ENCODE peak calls at places on chromosomes 7 and 10, in seven cellular contexts. R is tibial artery; K is GM12865; E is CD8-positive, alpha-beta T cell; F is coronary artery; Z is thoracic aorta; G is fibroblast of lung. J is an unnamed sample.

GRCh38 chr7:99331002-99331401 is 5.3 kb downstream of the ARPC1A start:
- DNase-seq in R (no peak), K (no peak), E (no peak), F (no peak), Z (no peak), G (no peak), J (no peak)

GRCh38 chr7:45710271-45711160 is 136.3 kb downstream of the ADCY1 start:
- DNase-seq in R (peak), K (no peak), E (no peak), F (peak), Z (no peak), G (no peak), J (no peak)

GRCh38 chr7:121499526-121500123 is 103.5 kb upstream of the FAM3C start:
- DNase-seq in R (no peak), K (no peak), E (no peak), F (no peak), Z (no peak), G (no peak), J (no peak)

GRCh38 chr7:96658011-96658391 is 51.6 kb downstream of the SEM1 start:
- DNase-seq in R (no peak), K (no peak), E (no peak), F (no peak), Z (no peak), G (no peak), J (no peak)

GRCh38 chr10:82150123-82150900 is 275.3 kb downstream of the NRG3 start:
- DNase-seq in R (no peak), K (peak), E (no peak), F (no peak), Z (no peak), G (no peak), J (no peak)

GRCh38 chr7:91142743-91143142 is 121.5 kb upstream of the FZD1 start:
- DNase-seq in R (no peak), K (no peak), E (no peak), F (no peak), Z (no peak), G (no peak), J (no peak)

GRCh38 chr7:28937103-28937502 is 21.0 kb downstream of the TRIL start:
- DNase-seq in R (no peak), K (no peak), E (no peak), F (no peak), Z (no peak), G (no peak), J (no peak)

GRCh38 chr10:51422311-51423120 is 276.9 kb downstream of the CSTF2T start:
- DNase-seq in R (peak), K (peak), E (no peak), F (no peak), Z (no peak), G (peak), J (peak)

GRCh38 chr7:112420236-112420945 is 29.9 kb upstream of the IFRD1 start:
- DNase-seq in R (no peak), K (no peak), E (no peak), F (no peak), Z (no peak), G (no peak), J (peak)

GRCh38 chr10:88152720-88153119 is 289.3 kb downstream of the PTEN start:
- DNase-seq in R (no peak), K (peak), E (peak), F (no peak), Z (peak), G (peak), J (peak)

GRCh38 chr10:132309879-132310591 is 2.3 kb upstream of the STK32C start:
- DNase-seq in R (peak), K (no peak), E (no peak), F (peak), Z (no peak), G (no peak), J (no peak)

GRCh38 chr10:128066954-128067382 is 59.3 kb downstream of the MKI67 start:
- DNase-seq in R (peak), K (no peak), E (no peak), F (peak), Z (no peak), G (no peak), J (no peak)

GRCh38 chr10:58746470-58747185 is 234.0 kb downstream of the BICC1 start:
- DNase-seq in R (no peak), K (no peak), E (no peak), F (no peak), Z (no peak), G (no peak), J (no peak)

GRCh38 chr10:64286533-64286932 is 765.3 kb downstream of the REEP3 start:
- DNase-seq in R (no peak), K (no peak), E (no peak), F (no peak), Z (no peak), G (no peak), J (no peak)

GRCh38 chr7:34069676-34070075 is 164.3 kb downstream of the BMPER start:
- DNase-seq in R (no peak), K (no peak), E (no peak), F (no peak), Z (no peak), G (peak), J (no peak)

GRCh38 chr10:22536620-22537019 is 177.8 kb downstream of the PIP4K2A start:
- DNase-seq in R (no peak), K (no peak), E (no peak), F (no peak), Z (no peak), G (no peak), J (no peak)

GRCh38 chr10:58661336-58661735 is 148.7 kb downstream of the BICC1 start:
- DNase-seq in R (no peak), K (no peak), E (no peak), F (no peak), Z (no peak), G (no peak), J (no peak)

GRCh38 chr7:157434231-157434630 is 97.4 kb downstream of the DNAJB6 start:
- DNase-seq in R (peak), K (no peak), E (no peak), F (no peak), Z (no peak), G (no peak), J (no peak)

GRCh38 chr10:50991496-50992355 is 82.6 kb upstream of the PRKG1 start:
- DNase-seq in R (peak), K (no peak), E (no peak), F (peak), Z (no peak), G (peak), J (no peak)

GRCh38 chr10:112919721-112920120 is 30.3 kb upstream of the TCF7L2 start:
- DNase-seq in R (no peak), K (no peak), E (no peak), F (no peak), Z (no peak), G (peak), J (peak)

GRCh38 chr7:153193144-153193595 is 433.6 kb downstream of the ACTR3B start:
- DNase-seq in R (no peak), K (peak), E (no peak), F (no peak), Z (no peak), G (no peak), J (no peak)

GRCh38 chr7:18685961-18686360 is 190.4 kb downstream of the HDAC9 start:
- DNase-seq in R (no peak), K (no peak), E (no peak), F (no peak), Z (no peak), G (peak), J (no peak)

GRCh38 chr10:69413221-69413865 is 3.4 kb downstream of the TACR2 start:
- DNase-seq in R (peak), K (peak), E (peak), F (no peak), Z (no peak), G (peak), J (peak)

GRCh38 chr7:142176901-142177300 is 65.4 kb downstream of the MGAM2 start:
- DNase-seq in R (no peak), K (no peak), E (no peak), F (no peak), Z (no peak), G (no peak), J (no peak)

GRCh38 chr10:90787906-90788491 is 69.8 kb downstream of the HTR7 start:
- DNase-seq in R (no peak), K (peak), E (no peak), F (no peak), Z (no peak), G (peak), J (no peak)

GRCh38 chr10:44426247-44427034 is 41.5 kb upstream of the CXCL12 start:
- DNase-seq in R (no peak), K (no peak), E (no peak), F (no peak), Z (no peak), G (no peak), J (no peak)
- TF ChIP-seq CTCF in R (no peak), K (no peak), E (no peak), F (no peak), Z (no peak), G (no peak), J (no peak)

DNA sequence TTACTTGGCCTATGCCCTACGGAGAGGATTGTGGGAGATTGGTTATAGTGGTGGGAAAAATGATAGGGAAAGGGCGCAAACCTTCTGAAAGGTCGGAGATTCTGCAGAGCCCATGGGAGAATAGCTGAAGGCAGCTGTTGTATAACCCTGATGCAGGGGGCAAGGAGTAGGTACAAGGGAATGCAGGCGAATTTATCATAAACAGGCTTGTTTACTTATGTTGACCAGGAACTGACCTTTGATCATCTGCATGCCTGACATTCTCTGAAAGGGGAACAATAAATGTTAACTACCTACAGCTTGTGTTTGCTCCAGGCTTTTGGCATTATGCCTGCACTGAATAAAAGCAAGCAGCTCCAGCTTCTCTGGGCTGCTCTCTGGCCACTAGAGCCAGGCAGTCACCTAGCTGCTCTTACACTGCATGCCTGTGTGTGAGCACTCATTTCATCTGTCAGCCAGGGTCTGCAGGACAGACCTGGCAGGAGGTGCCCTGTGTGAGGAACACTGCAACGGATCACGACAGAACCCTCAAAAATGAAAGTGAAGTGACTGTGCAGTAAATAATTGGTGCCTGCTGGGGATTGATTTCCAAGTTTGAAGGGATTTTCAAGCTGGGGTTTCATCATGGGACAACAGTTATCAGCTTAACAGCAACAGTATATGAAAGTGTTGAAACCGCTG is 31.1 kb upstream of the ABCA13 start:
- DNase-seq in R (no peak), K (no peak), E (no peak), F (no peak), Z (no peak), G (no peak), J (peak)
- H3K4me3 ChIP-seq in R (no peak), K (no peak), E (no peak), F (peak), Z (peak), G (no peak), J (no peak)

DNA sequence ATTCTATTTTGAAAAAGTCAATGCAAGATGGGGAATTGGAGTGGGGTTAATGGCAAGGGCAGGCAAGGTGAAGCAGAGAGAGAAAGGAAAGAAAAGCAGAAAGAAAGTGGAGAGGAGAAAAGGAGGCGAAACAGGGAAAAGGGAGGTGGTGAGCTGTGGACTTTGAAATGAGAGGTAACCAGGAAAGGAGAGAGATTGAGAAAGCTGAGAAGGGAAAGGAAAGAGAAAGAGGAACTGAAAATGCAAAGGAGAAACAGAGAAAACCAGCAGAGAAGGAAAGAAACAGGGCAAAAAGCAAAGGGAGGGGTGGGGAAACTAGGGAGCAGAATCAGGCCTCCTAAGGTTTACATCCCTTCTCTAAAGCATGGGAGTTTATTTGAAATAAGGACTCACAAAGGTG is 72.5 kb upstream of the TPK1 start:
- DNase-seq in R (no peak), K (no peak), E (no peak), F (no peak), Z (no peak), G (no peak), J (no peak)
- TF ChIP-seq CTCF in R (no peak), K (no peak), E (no peak), F (no peak), Z (no peak), G (no peak), J (no peak)

GRCh38 chr7:19709249-19709578 is 377 bp upstream of the POLR1F start:
- DNase-seq in R (no peak), K (no peak), E (no peak), F (no peak), Z (no peak), G (no peak), J (no peak)

GRCh38 chr7:19715499-19715898 is 6.7 kb upstream of the POLR1F start:
- DNase-seq in R (no peak), K (no peak), E (no peak), F (no peak), Z (no peak), G (no peak), J (no peak)

GRCh38 chr7:19708397-19709248 is at the start of gene POLR1F:
- DNase-seq in R (peak), K (peak), E (peak), F (peak), Z (peak), G (peak), J (peak)

DNA sequence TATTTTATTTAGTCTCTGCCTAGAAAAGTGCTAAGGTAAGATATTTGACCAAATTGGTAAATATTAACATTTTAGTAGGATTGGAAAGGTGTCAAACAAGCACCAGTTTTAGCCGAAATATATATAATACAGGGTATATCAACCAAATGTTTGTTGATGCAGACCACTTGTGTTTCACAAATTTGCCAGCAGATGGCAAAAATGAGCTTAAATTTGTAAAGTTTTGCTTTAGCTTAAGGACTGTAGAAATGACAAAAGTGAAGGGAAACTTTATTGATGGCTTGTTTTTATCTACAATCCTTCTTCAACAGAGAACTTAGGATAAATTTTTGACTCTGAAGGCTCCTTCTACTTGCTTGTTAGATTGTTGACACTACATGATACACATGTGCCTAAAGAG is 4.8 kb upstream of the POLR1F start:
- DNase-seq in R (no peak), K (peak), E (peak), F (no peak), Z (no peak), G (peak), J (no peak)
- H3K4me3 ChIP-seq in R (no peak), K (no peak), E (no peak), F (no peak), Z (no peak), G (no peak), J (no peak)

DNA sequence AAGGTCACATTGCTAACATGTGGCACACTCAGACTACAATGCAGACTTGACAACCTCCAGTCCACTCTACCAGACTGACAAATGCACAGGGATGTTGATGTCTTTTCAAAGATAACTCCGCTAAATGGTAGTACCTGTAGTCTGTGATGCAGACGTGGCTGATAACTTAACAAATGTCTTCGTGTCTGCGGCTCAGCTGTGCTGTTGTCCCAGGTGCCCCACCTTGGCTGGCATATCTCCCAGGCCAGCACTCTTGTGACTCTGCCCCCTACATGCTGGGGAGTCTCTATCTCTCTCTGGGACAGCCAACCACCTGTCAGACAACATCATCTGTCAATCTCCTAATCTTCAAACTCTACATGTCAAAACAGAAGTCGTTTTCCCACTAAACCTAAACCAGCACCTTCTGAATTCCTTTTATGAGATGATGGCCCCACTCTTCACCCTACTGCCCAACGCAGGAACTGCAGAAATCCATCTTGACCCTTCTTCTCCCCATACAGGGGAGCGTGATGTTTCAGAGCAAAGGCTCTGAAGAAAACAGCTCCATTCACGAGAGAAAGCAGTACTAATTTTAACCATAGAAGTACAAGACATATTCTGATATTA is 156.4 kb downstream of the USP6NL start:
- DNase-seq in R (no peak), K (no peak), E (no peak), F (no peak), Z (no peak), G (no peak), J (no peak)
- TF ChIP-seq CTCF in R (no peak), K (peak), E (no peak), F (no peak), Z (no peak), G (no peak), J (peak)

GRCh38 chr10:70674560-70675495 is 2.5 kb downstream of the ADAMTS14 start:
- DNase-seq in R (no peak), K (no peak), E (no peak), F (no peak), Z (no peak), G (no peak), J (no peak)
- H3K4me3 ChIP-seq in R (no peak), K (no peak), E (no peak), F (no peak), Z (no peak), G (no peak), J (no peak)

DNA sequence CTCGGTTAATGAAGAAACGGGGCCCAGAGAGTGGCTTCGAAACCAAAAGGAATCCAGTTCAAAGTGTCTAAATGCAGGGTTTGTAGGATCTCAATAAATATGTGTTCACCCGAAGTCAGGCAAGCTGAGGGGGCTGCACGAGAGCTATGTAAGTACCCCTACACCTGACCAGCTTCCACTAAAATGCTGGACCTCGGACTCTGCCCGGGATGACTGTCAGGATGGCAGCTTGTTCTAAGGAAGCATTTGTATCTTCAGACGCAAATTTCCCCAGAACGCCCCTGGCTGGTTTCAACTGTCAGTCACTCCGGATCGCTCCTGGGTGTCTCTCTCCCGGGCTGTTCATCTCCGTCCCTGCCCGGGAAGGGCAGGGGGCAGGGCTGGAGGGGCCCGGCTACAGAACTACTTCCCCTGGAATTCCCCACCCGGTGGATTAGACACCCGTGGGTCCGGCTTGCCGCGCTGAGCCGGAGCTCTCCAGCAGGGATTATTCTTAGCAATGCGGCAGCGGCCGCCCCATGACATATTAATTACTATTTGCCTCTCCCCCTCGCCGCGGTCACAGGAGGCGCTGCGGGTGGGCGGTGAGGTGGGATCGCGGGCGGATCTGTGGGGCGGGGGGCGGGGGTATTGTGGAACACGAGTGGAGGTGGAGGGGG is 275.8 kb upstream of the NEBL start:
- DNase-seq in R (no peak), K (no peak), E (no peak), F (no peak), Z (no peak), G (no peak), J (no peak)
- TF ChIP-seq CTCF in R (no peak), K (no peak), E (no peak), F (no peak), Z (no peak), G (no peak), J (no peak)

GRCh38 chr7:7761340-7761973 is 43.0 kb upstream of the RPA3 start:
- DNase-seq in R (no peak), K (peak), E (no peak), F (no peak), Z (no peak), G (peak), J (peak)

GRCh38 chr7:7766671-7767070 is 48.3 kb upstream of the RPA3 start:
- DNase-seq in R (no peak), K (no peak), E (no peak), F (no peak), Z (no peak), G (peak), J (no peak)

GRCh38 chr7:7765422-7765821 is 47.0 kb upstream of the RPA3 start:
- DNase-seq in R (no peak), K (peak), E (no peak), F (no peak), Z (no peak), G (no peak), J (no peak)

GRCh38 chr7:7764515-7765138 is 46.2 kb upstream of the RPA3 start:
- DNase-seq in R (no peak), K (peak), E (no peak), F (no peak), Z (no peak), G (no peak), J (no peak)

DNA sequence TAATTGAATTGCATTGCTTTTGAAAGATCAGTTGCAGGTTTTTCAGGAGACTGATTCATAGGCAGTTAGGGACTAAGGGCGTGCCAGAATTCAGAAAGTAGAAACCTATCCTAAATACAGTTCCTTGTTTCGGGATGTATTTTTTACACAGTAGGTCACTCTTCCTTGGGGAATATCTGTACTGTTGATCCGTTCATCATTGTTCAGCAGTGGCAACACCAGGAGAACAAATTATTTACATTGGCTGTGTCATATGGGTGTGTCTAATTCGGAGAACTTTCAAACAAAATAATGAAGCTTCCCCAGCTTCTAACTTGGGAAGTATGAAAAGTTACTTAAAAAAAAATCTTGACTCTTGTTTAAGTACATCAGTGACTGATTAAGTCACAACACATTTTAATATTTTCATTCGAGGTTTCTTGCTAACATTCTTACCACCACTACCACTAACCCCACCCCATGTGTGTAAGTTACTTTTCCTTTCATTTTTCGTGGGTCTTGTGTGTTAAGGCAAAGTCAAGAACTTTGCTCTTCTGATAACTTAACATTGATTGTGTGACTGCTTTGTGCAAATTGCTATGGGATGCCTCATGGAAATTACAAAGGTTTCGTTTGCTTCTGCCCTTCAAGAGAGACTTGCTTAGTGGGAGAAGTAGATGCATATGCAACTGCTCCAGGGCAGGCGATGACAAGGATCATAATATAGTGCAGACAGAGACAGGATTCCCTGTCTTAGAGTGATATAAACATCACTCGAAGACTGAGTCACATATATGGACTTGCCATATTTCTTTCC is 43.8 kb upstream of the RPA3 start:
- DNase-seq in R (no peak), K (peak), E (no peak), F (no peak), Z (no peak), G (peak), J (no peak)
- H3K4me3 ChIP-seq in R (peak), K (peak), E (peak), F (peak), Z (peak), G (peak), J (no peak)

J was measured in HFF-Myc.